ENCODE peak calls at places on chromosomes 7 and 10, in seven cellular contexts. R is kidney; H is naive thymus-derived CD4-positive, alpha-beta T cell; W is fibroblast of lung; Y is effector memory CD4-positive, alpha-beta T cell; E is aorta; X is lung. G is an unnamed sample.

GRCh38 chr7:124032369-124033092 is at the start of gene TMEM229A:
- DNase-seq in W (peak; percentile 43), H (no peak), R (peak; percentile 76), Y (no peak), X (no peak), E (peak; percentile 76), G (no peak)

GRCh38 chr10:116667484-116667883 is 46.7 kb downstream of the PNLIPRP2 start:
- DNase-seq in H (no peak), E (no peak), W (no peak), Y (no peak), X (no peak), R (no peak), G (peak; percentile 40)

GRCh38 chr10:34213193-34213804 is 601.8 kb downstream of the PARD3 start:
- DNase-seq in W (no peak), H (no peak), R (no peak), Y (no peak), X (no peak), E (no peak), G (no peak)

GRCh38 chr7:47556511-47557180 is 25.3 kb downstream of the TNS3 start:
- DNase-seq in H (no peak), X (no peak), W (no peak), R (no peak), Y (no peak), E (no peak), G (no peak)

GRCh38 chr7:55432937-55433784 is 68.0 kb downstream of the LANCL2 start:
- DNase-seq in Y (no peak), W (peak; percentile 58), R (no peak), E (no peak), H (peak; percentile 46), X (no peak), G (no peak)

GRCh38 chr7:6640246-6640721 is 3.2 kb downstream of the ZNF316 start:
- DNase-seq in W (peak; percentile 23), Y (no peak), E (no peak), X (no peak), R (peak; percentile 81), H (no peak), G (no peak)

GRCh38 chr10:119597405-119598186 is 832 bp upstream of the TIAL1 start:
- DNase-seq in W (no peak), R (no peak), X (no peak), H (no peak), E (no peak), Y (no peak), G (no peak)

GRCh38 chr10:95133016-95133752 is 60.9 kb upstream of the ACSM6 start:
- DNase-seq in H (peak; percentile 43), X (peak; percentile 88), Y (no peak), E (peak; percentile 79), W (peak; percentile 79), R (no peak), G (peak; percentile 68)

GRCh38 chr10:34476607-34477006 is 338.5 kb downstream of the PARD3 start:
- DNase-seq in Y (no peak), X (no peak), W (no peak), H (no peak), E (no peak), R (no peak), G (no peak)

GRCh38 chr7:155490697-155491628 is 33.0 kb downstream of the EN2 start:
- DNase-seq in W (no peak), H (peak; percentile 21), Y (no peak), E (peak; percentile 88), X (peak; percentile 51), R (peak; percentile 90), G (no peak)

GRCh38 chr10:125128397-125129075 is 31.8 kb downstream of the CTBP2 start:
- DNase-seq in E (peak; percentile 57), Y (no peak), W (peak; percentile 35), X (no peak), H (no peak), R (no peak), G (no peak)

GRCh38 chr7:157143788-157144187 is 5.1 kb downstream of the UBE3C start:
- DNase-seq in E (no peak), H (no peak), X (peak; percentile 26), R (no peak), Y (no peak), W (no peak), G (no peak)

GRCh38 chr7:87416682-87417587 is 58.5 kb downstream of the ABCB4 start:
- DNase-seq in R (no peak), Y (peak; percentile 14), W (peak; percentile 80), H (peak; percentile 61), X (peak; percentile 50), E (no peak), G (peak; percentile 74)

DNA sequence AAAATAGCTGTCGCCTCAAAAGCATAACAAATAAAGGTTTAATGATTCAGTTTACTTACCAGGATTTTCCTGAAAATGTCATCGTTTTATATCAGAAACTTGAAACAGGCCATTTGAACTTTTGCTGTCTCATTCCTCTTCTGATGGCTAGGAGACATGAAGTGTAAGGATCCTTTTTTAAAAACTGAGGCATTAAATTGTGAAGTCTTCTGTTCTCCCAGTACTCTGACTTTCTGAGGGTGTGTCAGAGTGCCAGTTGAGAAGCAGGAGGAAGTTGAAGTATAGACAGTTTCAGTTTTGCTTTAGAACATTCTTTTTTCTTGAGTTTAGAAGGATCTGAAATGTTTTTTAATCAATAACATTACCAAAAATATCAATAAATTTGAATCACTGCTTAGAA is at the start of gene SAMD9L:
- DNase-seq in Y (no peak), R (no peak), W (peak; percentile 52), H (peak; percentile 21), X (no peak), E (no peak), G (no peak)
- H3K27ac ChIP-seq in Y (peak within 1 kb of the TSS; percentile 59), R (peak within 1 kb of the TSS; percentile 5), W (peak within 1 kb of the TSS; percentile 61), H (peak within 1 kb of the TSS; percentile 69), X (no peak within 1 kb of the TSS), E (no peak within 1 kb of the TSS), G (peak within 1 kb of the TSS; percentile 59)

DNA sequence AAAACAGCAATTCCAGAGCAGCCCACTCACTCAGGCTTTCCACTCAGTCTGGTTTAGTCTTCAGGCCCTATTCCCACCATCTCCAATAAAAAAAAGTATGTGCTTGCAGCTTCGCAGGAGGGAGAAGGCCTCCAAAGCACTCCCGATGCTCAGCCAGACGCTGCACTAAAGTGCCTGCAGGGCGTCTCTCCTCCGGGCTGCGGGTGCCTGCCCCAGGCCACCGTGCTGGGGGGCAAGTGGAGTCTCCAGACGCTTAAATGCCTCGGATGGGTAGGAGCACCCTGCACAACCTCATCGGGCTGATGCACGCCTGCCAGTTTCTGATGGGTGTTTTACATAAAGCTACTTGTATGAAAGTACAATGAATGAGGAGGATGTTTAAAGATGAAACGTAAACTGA is 31.3 kb upstream of the NCAPG2 start:
- DNase-seq in W (no peak), H (no peak), E (no peak), Y (no peak), X (peak; percentile 6), R (no peak), G (no peak)
- H3K36me3 ChIP-seq in W (peaks cover 11% of the 10 kb centered on the region), H (peaks cover 84% of the 10 kb centered on the region), E (peaks cover 12% of the 10 kb centered on the region), Y (peaks cover 78% of the 10 kb centered on the region), X (peaks cover 50% of the 10 kb centered on the region), R (peaks cover 34% of the 10 kb centered on the region), G (peaks cover 87% of the 10 kb centered on the region)

GRCh38 chr10:99393683-99394082 is 36.7 kb downstream of the GOT1 start:
- DNase-seq in R (no peak), E (no peak), H (no peak), W (no peak), X (no peak), Y (no peak), G (peak; percentile 44)
- H3K4me1 ChIP-seq in R (peaks cover 3% of the 10 kb centered on the region), E (no peaks in the 10 kb centered on the region), H (no peaks in the 10 kb centered on the region), W (peaks cover 8% of the 10 kb centered on the region), X (peaks cover 2% of the 10 kb centered on the region), Y (no peaks in the 10 kb centered on the region), G (no peaks in the 10 kb centered on the region)

DNA sequence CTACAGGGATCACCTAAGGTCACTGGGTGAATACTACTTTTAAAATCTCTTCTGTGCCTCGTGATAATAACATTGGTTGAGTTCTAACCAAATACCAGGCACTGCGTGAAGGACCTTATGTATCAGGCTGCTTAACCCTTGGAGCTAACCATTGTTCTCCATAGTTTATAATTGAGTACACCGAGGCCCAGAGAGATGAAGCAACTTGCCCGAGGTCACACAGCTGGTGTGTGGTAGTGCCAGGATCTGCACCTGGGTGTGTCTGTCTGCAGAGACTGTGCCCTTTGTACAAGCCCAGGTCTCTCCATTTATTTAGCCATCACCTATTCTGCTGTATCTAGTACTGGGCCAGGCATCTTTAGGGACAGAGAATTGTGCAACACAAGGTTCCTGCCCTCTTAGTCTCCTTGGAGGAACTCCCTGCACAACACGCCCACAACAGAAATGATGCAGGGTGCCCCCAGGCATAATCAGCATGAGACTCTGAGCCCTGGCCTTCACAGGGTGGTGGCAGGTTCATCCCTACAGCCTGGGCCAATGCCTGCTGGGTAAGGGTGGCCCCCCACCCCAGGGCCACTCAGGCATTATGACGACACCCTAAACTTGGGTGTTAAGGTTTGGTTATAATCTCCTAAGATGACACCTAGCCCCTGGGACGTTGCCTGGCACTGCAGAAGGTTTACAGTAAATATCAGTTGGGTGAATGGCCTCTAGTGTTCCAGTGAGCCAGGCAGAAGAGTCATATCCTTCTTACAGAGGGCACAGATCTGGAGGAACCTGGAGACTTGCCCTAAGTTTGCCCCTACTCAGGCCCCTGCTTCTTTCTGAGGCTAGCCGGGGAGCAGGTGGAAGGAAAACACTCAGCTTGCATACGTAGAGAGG is 31.6 kb downstream of the UNC5B start:
- DNase-seq in H (no peak), Y (no peak), W (peak; percentile 60), E (no peak), R (no peak), X (no peak), G (no peak)
- H3K27ac ChIP-seq in H (no peak overlapping the region), Y (no peak overlapping the region), W (peak overlapping the region; percentile 78), E (peak overlapping the region; percentile 17), R (peak overlapping the region; percentile 33), X (peak overlapping the region; percentile 7), G (peak overlapping the region; percentile 65)

GRCh38 chr10:287029-287428 is 151.8 kb downstream of the ZMYND11 start:
- DNase-seq in W (no peak), E (no peak), X (no peak), H (no peak), R (no peak), Y (no peak), G (no peak)
- H3K36me3 ChIP-seq in W (peaks cover 2% of the 10 kb centered on the region), E (no peaks in the 10 kb centered on the region), X (no peaks in the 10 kb centered on the region), H (peaks cover 9% of the 10 kb centered on the region), R (peaks cover 53% of the 10 kb centered on the region), Y (no peaks in the 10 kb centered on the region), G (peaks cover 37% of the 10 kb centered on the region)

GRCh38 chr10:86370006-86370585 is 3.5 kb upstream of the GRID1 start:
- DNase-seq in W (no peak), Y (no peak), E (peak; percentile 22), X (no peak), R (no peak), H (no peak), G (no peak)

GRCh38 chr10:86372119-86372784 is 5.7 kb upstream of the GRID1 start:
- DNase-seq in H (no peak), E (peak; percentile 45), X (no peak), R (no peak), Y (no peak), W (no peak), G (no peak)

GRCh38 chr10:86372785-86373239 is 6.2 kb upstream of the GRID1 start:
- DNase-seq in X (no peak), Y (no peak), W (no peak), E (peak; percentile 30), R (no peak), H (no peak), G (no peak)

GRCh38 chr10:86371691-86372090 is 5.1 kb upstream of the GRID1 start:
- DNase-seq in Y (no peak), X (no peak), H (no peak), W (no peak), R (no peak), E (peak; percentile 4), G (no peak)

GRCh38 chr10:86371116-86371515 is 4.5 kb upstream of the GRID1 start:
- DNase-seq in H (no peak), R (no peak), E (peak; percentile 67), Y (no peak), X (no peak), W (no peak), G (no peak)
- H3K4me1 ChIP-seq in H (no peaks in the 10 kb centered on the region), R (peaks cover 2% of the 10 kb centered on the region), E (no peaks in the 10 kb centered on the region), Y (peaks cover 9% of the 10 kb centered on the region), X (peaks cover 8% of the 10 kb centered on the region), W (no peaks in the 10 kb centered on the region), G (no peaks in the 10 kb centered on the region)

G was measured in right atrium auricular region.